ENCODE peak calls at places on chromosome 9, in six cellular contexts. W, H, L, J, S and K are unnamed samples.

GRCh38 chr9:21995652-21996275 is 1.2 kb downstream of the CDKN2B-AS1 start:
- DNase-seq in W (no peak), H (no peak), L (peak; percentile 18), J (no peak), S (peak; percentile 63), K (no peak)

GRCh38 chr9:108953983-108954574 is 19.9 kb downstream of the ABITRAM start:
- DNase-seq in W (peak; percentile 37), H (no peak), L (no peak), J (no peak), S (peak; percentile 71), K (peak; percentile 27)

GRCh38 chr9:134229466-134230091 is 65.2 kb upstream of the RNU6ATAC start:
- DNase-seq in W (no peak), H (no peak), L (no peak), J (no peak), S (no peak), K (no peak)

GRCh38 chr9:738209-738915 is 103.1 kb upstream of the DMRT1 start:
- DNase-seq in W (peak; percentile 32), H (no peak), L (no peak), J (no peak), S (no peak), K (peak; percentile 76)

GRCh38 chr9:33120620-33121019 is 44.1 kb upstream of the SMU1 start:
- DNase-seq in W (no peak), H (no peak), L (no peak), J (no peak), S (no peak), K (no peak)

GRCh38 chr9:130714586-130715110 is 21.1 kb downstream of the EXOSC2 start:
- DNase-seq in W (no peak), H (no peak), L (no peak), J (no peak), S (peak; percentile 23), K (no peak)

GRCh38 chr9:99752710-99753109 is 69.0 kb upstream of the NR4A3 start:
- DNase-seq in W (no peak), H (no peak), L (no peak), J (no peak), S (no peak), K (peak; percentile 47)

GRCh38 chr9:24286761-24287160 is 258.9 kb downstream of the IZUMO3 start:
- DNase-seq in W (no peak), H (no peak), L (no peak), J (no peak), S (no peak), K (no peak)

GRCh38 chr9:105457560-105458294 is 9.9 kb downstream of the FSD1L start:
- DNase-seq in W (no peak), H (no peak), L (no peak), J (no peak), S (no peak), K (no peak)

GRCh38 chr9:38027714-38028113 is 41.3 kb downstream of the SHB start:
- DNase-seq in W (no peak), H (no peak), L (no peak), J (no peak), S (no peak), K (no peak)

GRCh38 chr9:112145886-112146285 is 29.2 kb downstream of the SUSD1 start:
- DNase-seq in W (no peak), H (no peak), L (no peak), J (no peak), S (no peak), K (no peak)

GRCh38 chr9:130368631-130369103 is 76.1 kb upstream of the ASS1 start:
- DNase-seq in W (no peak), H (no peak), L (peak; percentile 52), J (no peak), S (peak; percentile 58), K (no peak)

GRCh38 chr9:88737876-88738275 is 202.9 kb downstream of the NXNL2 start:
- DNase-seq in W (no peak), H (no peak), L (no peak), J (no peak), S (no peak), K (no peak)

GRCh38 chr9:14554866-14555265 is 138.4 kb downstream of the ZDHHC21 start:
- DNase-seq in W (no peak), H (no peak), L (no peak), J (no peak), S (peak; percentile 1), K (no peak)

GRCh38 chr9:20640331-20641187 is 18.3 kb upstream of the MLLT3 start:
- DNase-seq in W (no peak), H (no peak), L (peak; percentile 86), J (peak; percentile 66), S (peak; percentile 85), K (no peak)

GRCh38 chr9:110282767-110283136 is 26.4 kb upstream of the TXN start:
- DNase-seq in W (no peak), H (no peak), L (no peak), J (no peak), S (no peak), K (no peak)

GRCh38 chr9:85262333-85262732 is 479.4 kb downstream of the AGTPBP1 start:
- DNase-seq in W (no peak), H (no peak), L (no peak), J (no peak), S (peak; percentile 43), K (no peak)

GRCh38 chr9:123157216-123157615 is 111.2 kb downstream of the STRBP start:
- DNase-seq in W (no peak), H (no peak), L (no peak), J (no peak), S (no peak), K (no peak)

GRCh38 chr9:94490465-94490864 is 64.4 kb upstream of the PCAT7 start:
- DNase-seq in W (no peak), H (peak; percentile 17), L (no peak), J (no peak), S (peak; percentile 7), K (no peak)

GRCh38 chr9:90925581-90926257 is 124.1 kb downstream of the SYK start:
- DNase-seq in W (no peak), H (no peak), L (no peak), J (no peak), S (no peak), K (peak; percentile 73)

GRCh38 chr9:130414910-130415746 is 29.6 kb upstream of the ASS1 start:
- DNase-seq in W (no peak), H (no peak), L (peak; percentile 25), J (no peak), S (no peak), K (no peak)

GRCh38 chr9:89137548-89138462 is 40.8 kb downstream of the SHC3 start:
- DNase-seq in W (peak; percentile 59), H (no peak), L (peak; percentile 49), J (no peak), S (no peak), K (peak; percentile 63)

GRCh38 chr9:27059907-27060306 is 49.1 kb upstream of the TEK start:
- DNase-seq in W (no peak), H (no peak), L (no peak), J (no peak), S (peak; percentile 84), K (no peak)

GRCh38 chr9:97557606-97558095 is 56.2 kb downstream of the TMOD1 start:
- DNase-seq in W (no peak), H (no peak), L (no peak), J (no peak), S (no peak), K (no peak)